ENCODE peak calls at places on chromosome 4, in five cellular contexts. K, A, F, H and L are unnamed samples.

GRCh38 chr4:25856756-25857155 is 6.0 kb downstream of the SEL1L3 start:
- DNase-seq in K (no peak), A (no peak), H (no peak), F (no peak), L (no peak)

GRCh38 chr4:43709443-43709842 is 739.2 kb downstream of the KCTD8 start:
- DNase-seq in K (no peak), A (no peak), H (no peak), F (no peak), L (no peak)

GRCh38 chr4:86895692-86896488 is 3.7 kb upstream of the C4orf36 start:
- DNase-seq in H (no peak), K (no peak), A (no peak), F (peak), L (no peak)

GRCh38 chr4:1727117-1728031 is 6.1 kb downstream of the TACC3 start:
- DNase-seq in F (no peak), K (no peak), H (peak), A (no peak), L (peak)

GRCh38 chr4:54318904-54319303 is 89.8 kb downstream of the PDGFRA start:
- DNase-seq in K (no peak), H (no peak), A (no peak), F (peak), L (no peak)

GRCh38 chr4:148054275-148054674 is 322.4 kb downstream of the ARHGAP10 start:
- DNase-seq in K (no peak), A (no peak), H (peak), F (no peak), L (no peak)

GRCh38 chr4:106369456-106370060 is 980 bp upstream of the GIMD1 start:
- DNase-seq in K (no peak), F (peak), H (peak), A (no peak), L (no peak)

GRCh38 chr4:134308910-134309309 is 107.3 kb upstream of the PABPC4L start:
- DNase-seq in A (no peak), H (no peak), K (no peak), F (no peak), L (no peak)

GRCh38 chr4:84578540-84579409 is 4.2 kb upstream of the CDS1 start:
- DNase-seq in K (no peak), A (no peak), H (peak), F (no peak), L (no peak)

GRCh38 chr4:749771-750666 is 44.4 kb downstream of the PCGF3 start:
- DNase-seq in F (no peak), H (no peak), A (no peak), K (no peak), L (peak)

GRCh38 chr4:155411546-155411945 is 34.8 kb upstream of the MAP9 start:
- DNase-seq in H (no peak), F (no peak), A (no peak), K (no peak), L (no peak)